ENCODE peak calls at places on chromosomes 12 and 14, in five cellular contexts. H is lung; M is stimulated activated CD4-positive, alpha-beta T cell treated with anti-CD3 and anti-CD28 coated beads, Interleukin-2, amount 100 ng/mL, for 24 hours; I is T follicular helper cell; G is COLO829. L is an unnamed sample.
A peak's percentile ranks its signal among the peaks of the same experiment; 100 is the strongest.

GRCh38 chr14:96224480-96225096 is 19.9 kb downstream of the BDKRB2 start:
- DNase-seq in H (no peak), M (no peak), I (no peak), G (no peak), L (no peak)

GRCh38 chr14:51929156-51929555 is 60.2 kb upstream of the RTRAF start:
- DNase-seq in I (no peak), G (peak; percentile 65), H (no peak), M (no peak), L (no peak)

GRCh38 chr12:121230538-121230907 is 20.6 kb downstream of the P2RX4 start:
- DNase-seq in M (no peak), I (no peak), G (no peak), H (no peak), L (no peak)

GRCh38 chr12:123126294-123127144 is 24.4 kb downstream of the PITPNM2 start:
- DNase-seq in H (no peak), G (peak; percentile 91), M (peak; percentile 11), I (no peak), L (peak; percentile 81)

GRCh38 chr12:536751-537150 is 77.0 kb downstream of the B4GALNT3 start:
- DNase-seq in G (no peak), M (no peak), H (no peak), I (no peak), L (no peak)

GRCh38 chr12:117417004-117417403 is 55.6 kb upstream of the NOS1 start:
- DNase-seq in M (no peak), I (no peak), G (no peak), H (no peak), L (no peak)

GRCh38 chr12:54173066-54173726 is 15.6 kb downstream of the SMUG1 start:
- DNase-seq in M (peak; percentile 59), I (peak; percentile 7), H (no peak), G (no peak), L (no peak)

GRCh38 chr14:75533791-75534190 is 11.5 kb downstream of the BATF start:
- DNase-seq in G (no peak), I (no peak), M (no peak), H (no peak), L (no peak)

L was measured in brain pericyte.